ENCODE peak calls at places on chromosomes 7 and 10, in nine cellular contexts. I is neural progenitor cell, Z is tibial artery, M is body of pancreas, T is GM23338, N is heart right ventricle, F is RWPE1, V is fibroblast of lung, U is uterus. Y is an unnamed sample.

GRCh38 chr7:44471436-44471835 is 19.0 kb downstream of the NUDCD3 start:
- DNase-seq in Z (no peak), I (no peak), V (no peak), F (no peak), U (no peak), N (no peak), M (no peak), T (no peak), Y (no peak)

GRCh38 chr7:7569113-7569527 is 2.4 kb downstream of the MIOS start:
- DNase-seq in Z (no peak), M (no peak), N (no peak), F (no peak), U (no peak), T (no peak), V (no peak), I (no peak), Y (no peak)

GRCh38 chr10:79084012-79084971 is 15.5 kb downstream of the ZMIZ1 start:
- DNase-seq in N (peak; percentile 94), M (peak; percentile 93), I (no peak), Z (peak; percentile 98), U (peak; percentile 95), T (peak; percentile 68), F (peak; percentile 90), V (peak; percentile 79), Y (peak; percentile 97)

GRCh38 chr7:1045038-1045726 is 836 bp downstream of the GPR146 start:
- DNase-seq in Z (no peak), M (no peak), U (no peak), N (no peak), V (no peak), I (no peak), T (no peak), F (no peak), Y (no peak)

GRCh38 chr10:78570633-78571032 is 498.1 kb upstream of the ZMIZ1 start:
- DNase-seq in M (no peak), I (no peak), N (no peak), U (no peak), T (no peak), V (peak; percentile 18), F (no peak), Z (no peak), Y (no peak)

GRCh38 chr7:132140341-132140740 is 435.9 kb downstream of the PLXNA4 start:
- DNase-seq in T (no peak), I (peak; percentile 18), U (no peak), V (peak; percentile 57), F (no peak), M (no peak), N (no peak), Z (no peak), Y (no peak)

GRCh38 chr7:4824120-4824775 is 37.6 kb downstream of the PAPOLB start:
- DNase-seq in N (no peak), V (no peak), I (no peak), M (no peak), T (no peak), F (no peak), U (peak; percentile 64), Z (no peak), Y (peak; percentile 4)

GRCh38 chr10:79104264-79104954 is 35.6 kb downstream of the ZMIZ1 start:
- DNase-seq in U (peak; percentile 75), M (no peak), Z (peak; percentile 62), I (no peak), T (no peak), N (peak; percentile 65), F (no peak), V (peak; percentile 79), Y (peak; percentile 78)

GRCh38 chr10:93954726-93955363 is 38.9 kb upstream of the PLCE1 start:
- DNase-seq in T (no peak), Z (no peak), N (no peak), F (peak; percentile 13), I (no peak), V (peak; percentile 62), U (no peak), M (no peak), Y (no peak)

GRCh38 chr7:80499350-80499955 is 12.4 kb downstream of the GNAT3 start:
- DNase-seq in F (peak; percentile 49), V (peak; percentile 96), I (no peak), U (peak; percentile 13), T (peak; percentile 48), M (peak; percentile 12), Z (peak; percentile 40), N (peak; percentile 23), Y (peak; percentile 36)

GRCh38 chr7:80498481-80499349 is 13.1 kb downstream of the GNAT3 start:
- DNase-seq in I (no peak), N (no peak), T (no peak), Z (no peak), V (peak; percentile 53), U (no peak), F (peak; percentile 15), M (no peak), Y (no peak)

GRCh38 chr7:80493121-80493849 is 18.6 kb downstream of the GNAT3 start:
- DNase-seq in I (no peak), T (no peak), F (no peak), V (no peak), M (no peak), Z (no peak), U (no peak), N (no peak), Y (no peak)

GRCh38 chr7:80500325-80500724 is 11.5 kb downstream of the GNAT3 start:
- DNase-seq in I (no peak), T (no peak), V (no peak), Z (no peak), F (no peak), U (no peak), M (no peak), N (no peak), Y (no peak)

DNA sequence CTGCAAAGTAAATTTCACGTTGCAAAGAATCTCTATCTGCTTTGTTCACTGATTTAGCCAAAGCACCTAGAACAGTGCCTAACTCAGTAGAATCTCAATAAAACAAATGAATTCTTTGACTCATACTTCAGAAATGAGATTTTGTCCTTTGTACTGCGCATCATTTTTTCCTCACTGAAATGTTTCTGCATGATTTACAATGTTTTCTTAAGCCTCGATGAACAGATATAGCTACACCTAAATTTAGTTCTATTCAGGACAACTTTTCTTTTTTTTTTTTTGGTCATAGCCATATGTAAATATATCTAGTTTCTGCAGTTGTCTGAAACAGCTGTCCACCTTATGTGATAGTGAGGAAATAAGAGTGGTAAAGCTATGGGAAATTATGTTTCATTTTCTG is 15.3 kb downstream of the GNAT3 start:
- DNase-seq in Z (no peak), M (no peak), F (no peak), U (no peak), T (no peak), N (no peak), I (no peak), V (peak; percentile 41), Y (no peak)
- H3K27ac ChIP-seq in Z (no peak overlapping the region), M (no peak overlapping the region), F (no peak overlapping the region), U (no peak overlapping the region), T (no peak overlapping the region), N (no peak overlapping the region), I (no peak overlapping the region), V (no peak overlapping the region), Y (no peak overlapping the region)

DNA sequence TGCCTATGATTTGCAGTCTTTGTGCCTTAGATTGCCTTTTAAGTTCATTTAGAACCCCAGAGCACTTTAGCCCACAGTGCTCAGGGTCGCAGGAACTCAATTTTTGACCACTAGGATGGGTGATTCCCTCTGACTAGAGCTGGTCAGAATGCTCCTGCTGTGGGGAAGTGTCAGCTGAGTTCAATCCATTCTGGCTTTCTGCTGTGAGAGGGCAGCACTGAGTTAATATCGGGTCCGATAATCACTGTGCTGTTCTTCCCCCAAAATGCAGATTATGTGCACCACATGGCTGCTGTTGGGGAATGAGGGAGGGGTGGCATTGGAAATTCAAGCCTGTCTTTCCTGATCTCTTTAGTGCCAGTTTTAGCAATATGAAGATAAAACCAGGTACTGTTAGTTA is 886.4 kb downstream of the DNAJB9 start:
- DNase-seq in I (peak; percentile 8), M (no peak), V (no peak), U (no peak), F (no peak), T (peak; percentile 4), Z (no peak), N (no peak), Y (no peak)
- TF ChIP-seq CTCF in I (peak; percentile 29), M (no peak), V (no peak), U (no peak), F (no peak), T (peak; percentile 45), Z (no peak), N (no peak), Y (no peak)

DNA sequence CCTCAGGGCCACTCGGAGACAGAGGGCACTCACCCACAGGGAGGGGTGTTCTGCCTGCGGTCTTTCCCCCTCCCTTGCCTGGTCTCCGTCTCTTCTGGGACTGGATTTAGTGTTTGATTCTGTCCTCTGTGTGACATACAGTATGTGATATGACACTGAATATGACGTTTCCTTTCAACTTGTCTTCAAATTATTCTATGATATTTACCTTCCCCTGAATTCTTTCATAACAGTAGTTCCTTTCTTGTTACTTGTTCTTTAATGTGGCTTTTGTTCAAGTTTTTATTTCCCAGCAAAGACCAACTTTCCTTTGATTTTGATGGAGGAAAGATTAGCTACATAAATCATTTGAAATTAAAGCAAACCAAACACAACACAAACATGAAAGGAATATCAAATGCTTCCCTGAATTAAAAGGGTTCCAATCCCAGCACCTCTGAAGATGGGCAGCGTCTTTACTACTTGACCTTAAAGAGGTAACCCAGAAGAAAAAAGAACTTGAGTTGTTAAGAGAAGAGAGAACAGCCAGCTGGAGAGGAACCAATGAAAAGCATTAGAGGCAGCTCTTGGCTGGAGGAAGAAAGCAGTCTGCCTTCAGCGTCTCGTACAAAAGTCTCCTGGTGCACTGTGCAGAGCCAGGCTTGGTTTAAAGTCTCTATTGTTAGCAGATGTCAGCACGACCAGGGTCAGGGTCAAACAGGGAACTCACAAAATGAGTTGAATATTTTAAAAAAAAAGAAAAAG is 18.3 kb upstream of the RHEB start:
- DNase-seq in V (peak; percentile 26), Z (no peak), N (no peak), M (no peak), I (no peak), U (peak; percentile 61), T (no peak), F (no peak), Y (no peak)
- H3K27ac ChIP-seq in V (no peak overlapping the region), Z (no peak overlapping the region), N (no peak overlapping the region), M (no peak overlapping the region), I (no peak overlapping the region), U (peak overlapping the region; percentile 51), T (no peak overlapping the region), F (no peak overlapping the region), Y (peak overlapping the region; percentile 42)

GRCh38 chr7:117333168-117333567 is 10.3 kb upstream of the WNT2 start:
- DNase-seq in N (no peak), I (no peak), T (peak; percentile 42), F (no peak), U (no peak), Z (no peak), V (no peak), M (no peak), Y (no peak)

GRCh38 chr7:117332031-117332430 is 9.2 kb upstream of the WNT2 start:
- DNase-seq in V (no peak), M (no peak), Z (no peak), I (no peak), T (no peak), N (no peak), U (no peak), F (no peak), Y (no peak)

GRCh38 chr7:117338020-117338419 is 15.2 kb upstream of the WNT2 start:
- DNase-seq in Z (no peak), T (no peak), V (no peak), M (no peak), F (no peak), I (no peak), U (no peak), N (no peak), Y (no peak)
- TF ChIP-seq CTCF in Z (no peak), T (no peak), V (no peak), M (no peak), F (no peak), I (no peak), U (no peak), N (no peak), Y (no peak)

Y was measured in psoas muscle.